ENCODE peak calls at places on chromosomes 12 and 14, in six cellular contexts. Z is keratinocyte, W is K562, A is lower lobe of right lung, G is tibial artery, Y is OCI-LY7. Q is an unnamed sample.

GRCh38 chr14:37601849-37602248 is 6.4 kb downstream of the TTC6 start:
- DNase-seq in W (no peak), Y (no peak), A (no peak), Z (no peak), G (no peak), Q (no peak)

GRCh38 chr14:23428686-23429495 is 6.6 kb downstream of the MYH7 start:
- DNase-seq in A (no peak), W (no peak), Z (no peak), G (no peak), Y (no peak), Q (no peak)

GRCh38 chr12:15011162-15011561 is 38.3 kb downstream of the PDE6H start:
- DNase-seq in G (no peak), A (no peak), Y (peak; percentile 23), Z (no peak), W (no peak), Q (no peak)

GRCh38 chr14:54438703-54439102 is 2.5 kb downstream of the CNIH1 start:
- DNase-seq in W (no peak), A (no peak), Y (no peak), G (no peak), Z (no peak), Q (no peak)

GRCh38 chr14:32900602-32901001 is 38.1 kb upstream of the NPAS3 start:
- DNase-seq in G (no peak), W (no peak), Y (no peak), A (no peak), Z (no peak), Q (no peak)

GRCh38 chr14:42965512-42965911 is 1358.8 kb downstream of the LRFN5 start:
- DNase-seq in W (no peak), G (no peak), Y (no peak), Z (no peak), A (no peak), Q (no peak)

GRCh38 chr14:97377550-97377949 is 580.4 kb downstream of the VRK1 start:
- DNase-seq in A (no peak), Z (no peak), W (no peak), G (no peak), Y (no peak), Q (no peak)

GRCh38 chr14:38790916-38791315 is 312.1 kb downstream of the SEC23A start:
- DNase-seq in W (no peak), Y (no peak), G (no peak), A (no peak), Z (no peak), Q (no peak)

GRCh38 chr12:93673084-93673483 is 4.1 kb upstream of the CRADD start:
- DNase-seq in Y (no peak), Z (no peak), A (no peak), G (no peak), W (no peak), Q (no peak)

GRCh38 chr12:94941440-94941862 is 62.0 kb downstream of the NDUFA12 start:
- DNase-seq in G (peak; percentile 62), W (peak; percentile 27), Y (no peak), A (no peak), Z (peak; percentile 72), Q (no peak)

GRCh38 chr14:64910847-64911495 is 3.3 kb upstream of the CHURC1 start:
- DNase-seq in W (no peak), Y (peak; percentile 14), A (no peak), Z (no peak), G (no peak), Q (no peak)

GRCh38 chr12:109476807-109477184 is 304 bp downstream of the KCTD10 start:
- DNase-seq in Z (no peak), W (no peak), A (no peak), G (no peak), Y (no peak), Q (no peak)

GRCh38 chr12:55955800-55956508 is 9.9 kb downstream of the PMEL start:
- DNase-seq in Y (peak; percentile 45), G (no peak), A (no peak), W (peak; percentile 80), Z (no peak), Q (no peak)

GRCh38 chr12:27521981-27522380 is 2.0 kb upstream of the PPFIBP1 start:
- DNase-seq in W (no peak), Z (no peak), G (no peak), Y (no peak), A (no peak), Q (no peak)

GRCh38 chr12:29240441-29240840 is 91.4 kb downstream of the FAR2 start:
- DNase-seq in Y (no peak), Z (no peak), G (no peak), A (no peak), W (no peak), Q (no peak)

GRCh38 chr14:89394920-89395319 is 22.1 kb downstream of the FOXN3 start:
- DNase-seq in W (no peak), A (no peak), Z (no peak), Y (no peak), G (no peak), Q (no peak)

GRCh38 chr12:48894271-48894670 is 28.6 kb upstream of the RND1 start:
- DNase-seq in A (no peak), Y (no peak), W (no peak), G (no peak), Z (no peak), Q (no peak)

GRCh38 chr12:76018672-76019071 is 12.9 kb downstream of the PHLDA1 start:
- DNase-seq in G (no peak), A (no peak), W (no peak), Y (no peak), Z (no peak), Q (no peak)

GRCh38 chr12:70240677-70241076 is 2.6 kb upstream of the CNOT2 start:
- DNase-seq in G (no peak), W (no peak), A (no peak), Y (no peak), Z (no peak), Q (no peak)

GRCh38 chr12:6950401-6950801 is 755 bp upstream of the PTPN6 start:
- DNase-seq in Z (no peak), A (peak; percentile 28), G (no peak), Y (peak; percentile 67), W (peak; percentile 36), Q (no peak)

GRCh38 chr14:105881021-105881930 is 354.9 kb downstream of the TMEM121 start:
- DNase-seq in A (peak; percentile 30), W (no peak), Y (no peak), Z (no peak), G (peak; percentile 11), Q (no peak)

GRCh38 chr14:55577229-55577628 is 2.8 kb upstream of the KTN1 start:
- DNase-seq in W (no peak), A (no peak), Z (no peak), G (no peak), Y (no peak), Q (no peak)

GRCh38 chr14:34872822-34873590 is 2.2 kb downstream of the BAZ1A start:
- DNase-seq in W (no peak), A (no peak), G (no peak), Z (peak; percentile 61), Y (peak; percentile 23), Q (no peak)

GRCh38 chr14:104286496-104286895 is 148.1 kb downstream of the KIF26A start:
- DNase-seq in G (no peak), A (peak; percentile 15), Z (no peak), Y (no peak), W (no peak), Q (peak; percentile 36)

GRCh38 chr14:92516966-92517350 is 3.4 kb downstream of the RIN3 start:
- DNase-seq in A (no peak), Z (no peak), G (no peak), Y (no peak), W (no peak), Q (no peak)

GRCh38 chr12:23950011-23950774 is 723 bp upstream of the SOX5 start:
- DNase-seq in W (no peak), G (peak; percentile 24), Z (no peak), A (no peak), Y (no peak), Q (no peak)

GRCh38 chr12:59929091-59929490 is 333.3 kb downstream of the SLC16A7 start:
- DNase-seq in Z (peak; percentile 92), W (no peak), G (no peak), Y (no peak), A (no peak), Q (no peak)

DNA sequence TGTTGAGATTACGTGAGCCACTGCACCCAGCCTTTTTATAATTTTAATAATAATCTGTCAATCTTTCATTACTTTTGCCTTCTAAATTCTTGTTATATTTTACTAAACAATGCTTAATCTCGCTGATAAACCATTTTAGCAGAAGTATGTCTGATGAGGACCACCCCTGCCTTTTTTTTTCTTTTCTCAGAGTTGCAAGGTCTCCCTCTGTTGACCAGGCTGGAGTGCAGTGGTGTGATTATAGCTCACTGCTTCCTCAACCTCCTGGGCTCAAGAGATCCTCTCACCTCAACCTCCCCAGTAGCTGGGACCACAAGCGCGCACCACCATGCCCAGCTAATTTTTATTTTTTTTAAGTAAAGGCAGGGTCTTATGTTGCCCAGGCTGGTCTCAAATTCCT is 118.6 kb upstream of the DNM1L start:
- DNase-seq in W (no peak), G (no peak), Z (no peak), Y (peak; percentile 49), A (no peak), Q (no peak)
- H3K27ac ChIP-seq in W (no peak overlapping the region), G (no peak overlapping the region), Z (no peak overlapping the region), Y (peak overlapping the region; percentile 84), A (peak overlapping the region; percentile 4), Q (no peak overlapping the region)

GRCh38 chr14:100114109-100114765 is 45.2 kb downstream of the DEGS2 start:
- DNase-seq in A (no peak), G (no peak), W (no peak), Z (no peak), Y (no peak), Q (no peak)
- TF ChIP-seq CTCF in A (no peak), G (no peak), W (no peak), Z (no peak), Y (no peak), Q (no peak)

GRCh38 chr12:120263725-120264040 is 1.8 kb downstream of the PXN start:
- DNase-seq in G (no peak), Y (no peak), W (no peak), Z (no peak), A (no peak), Q (no peak)
- H3K27ac ChIP-seq in G (peak overlapping the region; percentile 90), Y (no peak overlapping the region), W (no peak overlapping the region), Z (peak overlapping the region; percentile 92), A (peak overlapping the region; percentile 91), Q (peak overlapping the region; percentile 77)

GRCh38 chr12:52759695-52760094 is 17.4 kb downstream of the KRT76 start:
- DNase-seq in A (no peak), Z (no peak), G (no peak), Y (no peak), W (no peak), Q (no peak)
- TF ChIP-seq CTCF in A (no peak), Z (no peak), G (no peak), Y (no peak), W (no peak), Q (no peak)